ENCODE peak calls at places on chromosomes 7 and 10, in four cellular contexts. V is amniotic stem cell, F is EH, O is NCI-H526 treated with DMSO at 0.1 percent for 48 hours. N is an unnamed sample.

GRCh38 chr7:24576171-24577052 is 3.2 kb downstream of the PALS2 start:
- DNase-seq in V (peak; percentile 69), F (peak; percentile 75), O (peak; percentile 61), N (peak; percentile 71)

GRCh38 chr10:81725851-81726250 is 149.1 kb upstream of the NRG3 start:
- DNase-seq in V (no peak), F (no peak), O (no peak), N (no peak)

GRCh38 chr10:100186253-100186780 is 488 bp upstream of the ERLIN1 start:
- DNase-seq in V (no peak), F (peak; percentile 52), O (peak; percentile 45), N (peak; percentile 36)

GRCh38 chr7:34156336-34156735 is 251.0 kb downstream of the BMPER start:
- DNase-seq in V (no peak), F (peak; percentile 73), O (no peak), N (no peak)

GRCh38 chr7:81690251-81690650 is 79.6 kb downstream of the HGF start:
- DNase-seq in V (no peak), F (no peak), O (peak; percentile 63), N (no peak)

GRCh38 chr10:133166504-133166827 is 6.4 kb downstream of the KNDC1 start:
- DNase-seq in V (no peak), F (no peak), O (no peak), N (no peak)

GRCh38 chr7:158782638-158783490 is 46.4 kb downstream of the ESYT2 start:
- DNase-seq in V (no peak), F (peak; percentile 52), O (no peak), N (peak; percentile 45)

GRCh38 chr10:32388258-32389027 is 41.5 kb upstream of the EPC1 start:
- DNase-seq in V (no peak), F (no peak), O (no peak), N (no peak)

GRCh38 chr7:51619880-51620279 is 303.3 kb upstream of the COBL start:
- DNase-seq in V (no peak), F (no peak), O (no peak), N (no peak)

GRCh38 chr7:78198756-78199155 is 400.2 kb downstream of the PHTF2 start:
- DNase-seq in V (peak; percentile 12), F (peak; percentile 78), O (no peak), N (peak; percentile 17)

GRCh38 chr10:15200626-15201025 is 32.1 kb upstream of the NMT2 start:
- DNase-seq in V (peak; percentile 70), F (peak; percentile 96), O (no peak), N (peak; percentile 92)

GRCh38 chr7:108234281-108234680 is 104.1 kb upstream of the LAMB4 start:
- DNase-seq in V (no peak), F (peak; percentile 62), O (no peak), N (peak; percentile 28)

GRCh38 chr10:69222157-69223027 is 2.3 kb downstream of the HKDC1 start:
- DNase-seq in V (peak; percentile 20), F (peak; percentile 61), O (no peak), N (peak; percentile 89)

GRCh38 chr7:36726806-36727503 is 2.7 kb upstream of the AOAH start:
- DNase-seq in V (no peak), F (no peak), O (no peak), N (peak; percentile 12)

GRCh38 chr10:87771871-87772500 is 46.0 kb downstream of the ATAD1 start:
- DNase-seq in V (no peak), F (peak; percentile 46), O (no peak), N (peak; percentile 40)

N was measured in M059J.